ENCODE peak calls at places on chromosomes 16 and 17, in four cellular contexts. P is HCT116, K is K562, O is HepG2. Y is an unnamed sample.
A peak's percentile ranks its signal among the peaks of the same experiment; 100 is the strongest.

GRCh38 chr16:29815032-29815721 is 775 bp upstream of the PAGR1 start:
- DNase-seq in O (no peak), K (no peak), P (no peak), Y (no peak)

GRCh38 chr16:2692948-2693651 is 10.8 kb downstream of the KCTD5 start:
- DNase-seq in K (peak; percentile 50), O (no peak), P (no peak), Y (no peak)

GRCh38 chr16:80527297-80527696 is 13.5 kb upstream of the DYNLRB2 start:
- DNase-seq in K (no peak), P (peak; percentile 8), O (peak; percentile 15), Y (no peak)

GRCh38 chr16:66493490-66494401 is 56.2 kb downstream of the TK2 start:
- DNase-seq in P (no peak), K (no peak), O (no peak), Y (no peak)

GRCh38 chr16:17793354-17793753 is 322.6 kb upstream of the XYLT1 start:
- DNase-seq in O (no peak), K (no peak), P (no peak), Y (no peak)

GRCh38 chr16:19179890-19180490 is 11.9 kb downstream of the SYT17 start:
- DNase-seq in K (peak; percentile 81), P (peak; percentile 31), O (peak; percentile 62), Y (peak; percentile 39)

GRCh38 chr16:23505180-23505665 is 5.1 kb downstream of the GGA2 start:
- DNase-seq in O (no peak), P (no peak), K (no peak), Y (no peak)

GRCh38 chr16:70441406-70441990 is 2.6 kb upstream of the ST3GAL2 start:
- DNase-seq in P (no peak), K (no peak), O (no peak), Y (no peak)

DNA sequence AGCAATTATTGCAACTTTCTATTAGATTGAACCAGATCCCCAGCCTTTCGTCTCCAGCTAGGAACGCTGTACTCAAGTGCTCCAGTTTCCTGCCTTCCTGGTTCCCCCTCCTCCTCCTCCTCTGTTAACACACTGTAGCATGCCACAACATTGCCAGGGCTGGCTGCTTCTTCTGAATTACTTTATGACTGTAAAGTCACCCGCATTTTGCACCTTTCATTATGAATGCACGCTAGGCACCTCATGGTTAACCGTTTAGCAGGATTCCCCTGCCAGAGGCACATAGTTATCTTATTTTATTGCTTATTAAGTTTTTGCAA is 4.5 kb downstream of the ZNF423 start:
- DNase-seq in K (no peak), O (no peak), P (no peak), Y (no peak)
- TF ChIP-seq TCF7L2 in K (no peak), O (no peak), P (no peak), Y (no peak)

DNA sequence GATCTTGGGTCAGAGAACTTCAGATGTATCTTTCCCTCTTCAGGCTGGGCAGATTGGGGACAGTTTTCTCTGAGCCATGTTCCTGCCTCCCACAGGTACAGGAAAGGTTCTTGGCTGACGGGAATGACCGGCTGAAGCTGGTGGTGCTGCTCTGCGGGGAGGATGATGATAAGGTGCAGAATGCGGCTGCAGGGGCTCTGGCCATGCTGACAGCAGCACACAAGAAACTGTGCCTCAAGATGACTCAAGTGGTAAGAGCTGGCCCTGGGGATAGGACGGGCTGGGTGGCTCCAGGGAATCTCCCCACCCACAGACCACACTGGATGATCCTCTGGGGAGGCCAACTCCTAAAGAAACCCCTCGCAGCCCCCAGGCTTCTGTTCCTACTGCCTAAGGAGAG is 10.9 kb downstream of the SLC35G3 start:
- DNase-seq in O (no peak), K (no peak), P (no peak), Y (no peak)
- TF ChIP-seq POLR2AphosphoS5 in O (no peak), K (no peak), P (no peak), Y (no peak)

GRCh38 chr17:78784397-78784751 is 2.3 kb upstream of the CYTH1 start:
- DNase-seq in K (no peak), O (no peak), P (no peak), Y (no peak)

GRCh38 chr17:78785011-78785662 is 3.1 kb upstream of the CYTH1 start:
- DNase-seq in O (no peak), K (no peak), P (no peak), Y (no peak)

GRCh38 chr17:78787444-78787843 is 5.4 kb upstream of the CYTH1 start:
- DNase-seq in K (peak; percentile 44), P (no peak), O (no peak), Y (no peak)

GRCh38 chr17:78783711-78784396 is 1.8 kb upstream of the CYTH1 start:
- DNase-seq in P (no peak), K (peak; percentile 48), O (no peak), Y (no peak)

DNA sequence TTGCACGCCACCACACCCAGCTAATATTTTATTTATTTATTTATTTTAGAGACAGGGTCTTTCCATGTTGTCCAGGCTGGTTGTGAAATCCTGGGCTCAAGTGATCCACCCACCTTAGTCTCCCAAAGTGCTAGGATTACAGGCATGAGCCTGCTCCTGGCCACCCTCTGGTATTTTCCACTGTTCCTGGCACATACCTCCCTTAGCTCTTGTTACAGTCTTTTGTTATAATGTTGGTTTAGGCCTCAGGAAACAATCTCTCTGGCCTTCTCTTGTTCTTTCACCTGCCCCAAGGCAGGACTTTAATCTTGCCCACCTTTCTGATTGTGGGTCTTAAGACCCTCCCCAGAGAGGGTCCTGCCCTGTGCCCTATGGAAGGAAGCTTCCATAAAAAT is 3.6 kb upstream of the CYTH1 start:
- DNase-seq in K (no peak), O (peak; percentile 41), P (no peak), Y (no peak)
- TF ChIP-seq CTCF in K (no peak), O (no peak), P (no peak), Y (no peak)

DNA sequence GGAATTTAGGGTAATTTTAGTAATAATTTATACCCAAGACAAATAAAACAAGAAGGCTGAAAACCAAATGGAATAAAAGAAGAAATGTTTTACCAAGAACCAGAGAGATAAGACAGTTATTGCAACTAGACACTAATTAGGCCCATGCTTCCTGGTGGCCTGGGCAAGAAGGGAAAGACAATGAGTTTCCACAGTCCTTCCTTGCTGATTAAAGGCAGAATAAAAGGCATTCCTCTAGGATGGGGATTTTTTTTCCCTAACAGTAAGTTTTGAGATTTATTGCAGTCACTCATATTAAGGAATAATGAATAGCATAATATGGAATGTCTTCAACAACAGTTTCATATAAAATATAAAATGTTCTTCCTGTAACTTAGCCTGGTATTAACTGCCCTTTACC is 41.5 kb downstream of the TOM1L2 start:
- DNase-seq in O (no peak), K (no peak), P (no peak), Y (no peak)
- TF ChIP-seq TCF7L2 in O (no peak), K (no peak), P (no peak), Y (no peak)

DNA sequence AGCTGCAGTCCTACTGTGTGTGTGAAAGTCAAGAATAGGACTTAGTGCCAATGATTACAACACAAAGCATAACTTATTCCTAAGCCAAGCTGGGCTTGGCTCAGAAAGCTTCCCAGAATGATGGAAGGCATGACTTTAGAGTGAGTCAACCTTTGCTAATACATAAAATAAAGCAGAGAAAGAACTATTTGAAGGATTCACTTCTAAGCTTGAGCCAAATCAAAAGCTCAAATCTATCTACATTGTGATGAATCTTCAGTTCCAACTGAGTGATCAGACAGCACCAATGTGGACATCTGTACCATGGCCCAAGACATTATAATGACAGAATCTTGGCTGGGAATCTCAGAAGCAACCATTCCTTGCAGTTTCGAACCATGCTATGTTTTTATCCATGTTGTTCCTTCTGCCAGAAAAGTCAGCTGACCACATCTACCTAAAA is 41.4 kb downstream of the SMG6 start:
- DNase-seq in P (no peak), O (no peak), K (no peak), Y (no peak)
- TF ChIP-seq POLR2AphosphoS5 in P (no peak), O (no peak), K (no peak), Y (no peak)

GRCh38 chr17:32444301-32445074 is at the start of gene PSMD11:
- DNase-seq in P (peak; percentile 92), K (peak; percentile 97), O (peak; percentile 92), Y (peak; percentile 75)
- TF ChIP-seq CTCF in P (peak; percentile 73), K (peak; percentile 96), O (peak; percentile 93), Y (peak; percentile 99)

GRCh38 chr17:46785696-46786095 is 32.8 kb downstream of the WNT3 start:
- DNase-seq in K (peak; percentile 58), P (no peak), O (no peak), Y (no peak)

GRCh38 chr17:46783031-46783593 is 35.4 kb downstream of the WNT3 start:
- DNase-seq in P (no peak), K (no peak), O (peak; percentile 58), Y (no peak)

GRCh38 chr17:46777943-46778915 is 40.3 kb downstream of the WNT3 start:
- DNase-seq in O (peak; percentile 53), K (peak; percentile 67), P (no peak), Y (no peak)

GRCh38 chr17:46780003-46780373 is 38.5 kb downstream of the WNT3 start:
- DNase-seq in K (no peak), P (no peak), O (no peak), Y (no peak)

DNA sequence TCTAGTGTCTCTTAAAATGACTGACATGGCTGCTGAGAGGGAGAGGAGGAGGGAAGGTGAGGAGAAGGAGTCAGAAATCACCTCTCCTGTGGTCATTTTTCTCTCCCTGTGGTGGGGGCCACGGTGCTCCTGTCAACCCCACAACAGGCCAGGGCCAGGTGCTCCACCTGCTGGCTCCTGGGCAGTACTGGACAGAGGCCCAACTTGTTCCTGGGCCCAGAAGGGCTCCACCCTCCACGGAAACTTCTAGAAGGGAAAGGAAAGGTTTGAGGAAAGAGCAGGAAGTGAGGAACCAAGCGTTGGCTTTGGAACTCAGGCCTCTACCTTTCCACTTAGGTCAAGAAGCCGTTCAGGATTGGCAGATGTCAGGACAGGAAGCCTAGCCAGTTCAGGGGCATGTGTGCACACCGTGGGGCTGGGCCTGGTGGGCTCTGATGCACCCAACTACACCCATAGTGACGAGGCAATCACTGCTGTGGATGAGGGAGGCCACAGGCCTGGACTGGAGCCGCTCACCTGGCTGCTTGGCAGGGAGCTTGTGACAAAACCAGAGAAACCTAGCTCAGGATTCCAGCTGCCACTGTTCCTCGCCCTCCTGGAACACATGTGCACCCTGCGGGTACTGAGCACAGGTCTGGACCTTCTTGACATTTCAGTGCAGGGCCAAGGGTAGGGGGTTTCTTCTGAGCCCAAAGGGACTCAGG is 36.1 kb downstream of the WNT3 start:
- DNase-seq in O (peak; percentile 62), K (peak; percentile 79), P (no peak), Y (no peak)
- TF ChIP-seq TCF7L2 in O (no peak), K (no peak), P (peak; percentile 9), Y (no peak)